ENCODE peak calls at places on chromosomes 11 and 22, in eight cellular contexts. J is activated CD4-positive, CD25-positive, alpha-beta regulatory T cell treated with anti-CD3 and anti-CD28 coated beads, Interleukin-2, amount 50 U/mL, for 72 hours; Y is ACHN; P is mesendoderm; H is nephron progenitor cell; C is heart left ventricle; F is C1 segment of cervical spinal cord; N is GDM1. E is an unnamed sample.

GRCh38 chr22:47540011-47540410 is 777.6 kb downstream of the TBC1D22A start:
- DNase-seq in F (no peak), J (no peak), H (no peak), Y (no peak), N (no peak), C (no peak), P (no peak), E (no peak)

GRCh38 chr11:9002920-9003572 is 755 bp downstream of the NRIP3 start:
- DNase-seq in C (no peak), J (no peak), F (no peak), Y (no peak), P (no peak), N (peak), H (peak), E (peak)

GRCh38 chr11:6610591-6610990 is 1.4 kb downstream of the TAF10 start:
- DNase-seq in J (no peak), C (no peak), F (no peak), H (no peak), Y (no peak), N (no peak), P (no peak), E (no peak)

GRCh38 chr11:64461081-64461480 is 102.1 kb downstream of the RPS6KA4 start:
- DNase-seq in H (no peak), C (no peak), Y (no peak), J (no peak), F (no peak), P (no peak), N (no peak), E (no peak)

GRCh38 chr11:18798941-18799469 is 7.4 kb upstream of the PTPN5 start:
- DNase-seq in F (no peak), J (no peak), H (no peak), P (no peak), Y (no peak), C (no peak), N (no peak), E (no peak)

GRCh38 chr11:3340025-3340424 is 38.9 kb downstream of the ZNF195 start:
- DNase-seq in J (no peak), C (no peak), N (no peak), P (peak), H (no peak), Y (peak), F (no peak), E (no peak)

GRCh38 chr22:31491218-31491962 is 1.7 kb upstream of the EIF4ENIF1 start:
- DNase-seq in F (no peak), C (no peak), J (no peak), N (no peak), P (peak), Y (no peak), H (no peak), E (no peak)

GRCh38 chr11:17967661-17968060 is 45.2 kb downstream of the SERGEF start:
- DNase-seq in H (no peak), J (no peak), Y (no peak), N (no peak), C (no peak), P (no peak), F (no peak), E (no peak)

GRCh38 chr11:103069367-103069766 is 22.6 kb downstream of the DCUN1D5 start:
- DNase-seq in H (no peak), Y (no peak), F (no peak), J (no peak), P (no peak), N (no peak), C (no peak), E (no peak)

GRCh38 chr22:38246692-38247091 is 26.1 kb downstream of the TMEM184B start:
- DNase-seq in C (peak), H (no peak), F (peak), P (no peak), J (no peak), N (no peak), Y (no peak), E (no peak)

GRCh38 chr11:19455731-19456130 is 215.0 kb upstream of the E2F8 start:
- DNase-seq in H (no peak), F (no peak), P (no peak), C (no peak), J (no peak), N (no peak), Y (no peak), E (no peak)

GRCh38 chr11:22730319-22730718 is 63.9 kb downstream of the GAS2 start:
- DNase-seq in P (peak), J (no peak), N (no peak), C (no peak), F (no peak), H (no peak), Y (peak), E (peak)

GRCh38 chr22:44143596-44143995 is 37.1 kb upstream of the PARVG start:
- DNase-seq in H (no peak), N (no peak), C (no peak), P (no peak), F (no peak), Y (no peak), J (no peak), E (no peak)

GRCh38 chr11:6156628-6157367 is 13.3 kb downstream of the OR52B2 start:
- DNase-seq in F (no peak), C (no peak), N (no peak), P (peak), J (no peak), H (no peak), Y (no peak), E (no peak)

GRCh38 chr11:111982019-111982464 is 43.2 kb upstream of the DLAT start:
- DNase-seq in C (peak), H (peak), N (peak), P (peak), J (no peak), Y (peak), F (peak), E (peak)

GRCh38 chr22:17896552-17896951 is 122.3 kb upstream of the BID start:
- DNase-seq in J (no peak), Y (no peak), H (peak), F (peak), P (peak), C (peak), N (no peak), E (no peak)

GRCh38 chr11:61707574-61707973 is 27.4 kb downstream of the DAGLA start:
- DNase-seq in Y (no peak), C (no peak), N (no peak), H (no peak), P (no peak), F (no peak), J (no peak), E (no peak)

GRCh38 chr11:3982431-3982830 is 112.2 kb upstream of the RRM1 start:
- DNase-seq in F (no peak), C (no peak), J (no peak), H (no peak), Y (no peak), N (no peak), P (no peak), E (no peak)

GRCh38 chr11:108559340-108559739 is 34.2 kb downstream of the EXPH5 start:
- DNase-seq in H (no peak), N (no peak), C (no peak), F (no peak), P (no peak), J (no peak), Y (no peak), E (no peak)